ENCODE peak calls at places on chromosomes 4 and X, in five cellular contexts. Y is gastrocnemius medialis, R is uterus, W is right lobe of liver, N is esophagus muscularis mucosa. Z is an unnamed sample. For H3K4me1, the result is how much of the 10 kb centered on the place peaks cover.

GRCh38 chr4:40662962-40663604 is 33.4 kb upstream of the RBM47 start:
- DNase-seq in N (no peak), W (peak), R (no peak), Y (no peak), Z (no peak)

GRCh38 chr4:153205757-153206156 is 1.5 kb downstream of the TRIM2 start:
- DNase-seq in N (no peak), W (no peak), R (no peak), Y (no peak), Z (no peak)

GRCh38 chrX:31497086-31497485 is 425.2 kb upstream of the FTHL17 start:
- DNase-seq in Y (no peak), W (no peak), R (no peak), N (no peak), Z (no peak)

GRCh38 chr4:21765810-21766407 is 182.7 kb downstream of the KCNIP4 start:
- DNase-seq in R (peak), W (no peak), Y (no peak), N (no peak), Z (no peak)

GRCh38 chr4:12949719-12950118 is 534.4 kb downstream of the RAB28 start:
- DNase-seq in W (no peak), N (no peak), Y (no peak), R (no peak), Z (no peak)

GRCh38 chr4:89245459-89245858 is 62.1 kb downstream of the GPRIN3 start:
- DNase-seq in R (no peak), W (no peak), Y (no peak), N (no peak), Z (no peak)

GRCh38 chr4:8238515-8239053 is 31.0 kb upstream of the HTRA3 start:
- DNase-seq in R (no peak), N (no peak), W (no peak), Y (no peak), Z (no peak)

GRCh38 chr4:138677651-138678202 is 337.9 kb upstream of the NOCT start:
- DNase-seq in R (no peak), W (no peak), Y (no peak), N (no peak), Z (no peak)

GRCh38 chrX:110146521-110146920 is 143.6 kb downstream of the TMEM164 start:
- DNase-seq in R (peak), W (no peak), Y (no peak), N (no peak), Z (no peak)

GRCh38 chr4:140641105-140641555 is 72.4 kb upstream of the UCP1 start:
- DNase-seq in N (no peak), R (no peak), W (no peak), Y (no peak), Z (no peak)

GRCh38 chr4:10006236-10006603 is 15.1 kb downstream of the SLC2A9 start:
- DNase-seq in W (no peak), R (peak), Y (peak), N (no peak), Z (no peak)

GRCh38 chrX:43753637-43754036 is 97.5 kb downstream of the MAOA start:
- DNase-seq in R (no peak), W (no peak), N (no peak), Y (no peak), Z (no peak)

GRCh38 chr4:52248836-52249235 is 197.7 kb downstream of the SPATA18 start:
- DNase-seq in Y (no peak), N (no peak), W (no peak), R (no peak), Z (no peak)

GRCh38 chrX:23387826-23388225 is 53.2 kb downstream of the PTCHD1 start:
- DNase-seq in N (no peak), R (no peak), Y (no peak), W (no peak), Z (no peak)

GRCh38 chr4:33091961-33092360 is 2371.8 kb downstream of the PCDH7 start:
- DNase-seq in Y (no peak), N (no peak), W (no peak), R (no peak), Z (no peak)

GRCh38 chr4:108244576-108244975 is 75.8 kb upstream of the LEF1 start:
- DNase-seq in Y (no peak), W (no peak), N (no peak), R (no peak), Z (no peak)

GRCh38 chr4:137390707-137391106 is 141.6 kb downstream of the PCDH18 start:
- DNase-seq in W (no peak), R (no peak), N (no peak), Y (no peak), Z (no peak)

GRCh38 chrX:148070504-148070877 is 89.4 kb downstream of the FMR1NB start:
- DNase-seq in N (no peak), R (no peak), Y (no peak), W (no peak), Z (no peak)

GRCh38 chrX:130975947-130976346 is 72.9 kb upstream of the ENOX2 start:
- DNase-seq in Y (no peak), N (no peak), W (no peak), R (no peak), Z (no peak)

GRCh38 chrX:46686003-46686645 is 72.8 kb downstream of the SLC9A7 start:
- DNase-seq in R (peak), Y (no peak), N (no peak), W (no peak), Z (no peak)

GRCh38 chr4:158411180-158411721 is 110.4 kb upstream of the RXFP1 start:
- DNase-seq in Y (no peak), R (no peak), N (no peak), W (no peak), Z (no peak)

GRCh38 chrX:107676559-107677378 is 48.5 kb downstream of the PRPS1 start:
- DNase-seq in R (peak), Y (peak), N (peak), W (peak), Z (peak)

GRCh38 chr4:24800273-24800880 is 5.0 kb downstream of the SOD3 start:
- DNase-seq in W (no peak), R (no peak), Y (no peak), N (peak), Z (no peak)

GRCh38 chrX:114997779-114998178 is 19.6 kb downstream of the IL13RA2 start:
- DNase-seq in R (no peak), W (no peak), Y (no peak), N (no peak), Z (no peak)

GRCh38 chr4:52376107-52376704 is 282.9 kb downstream of the USP46 start:
- DNase-seq in R (peak), W (no peak), N (no peak), Y (no peak), Z (no peak)

GRCh38 chr4:140187316-140187695 is 33.3 kb upstream of the MAML3 start:
- DNase-seq in N (no peak), W (no peak), Y (no peak), R (no peak), Z (no peak)

GRCh38 chr4:47533689-47534347 is 48.7 kb downstream of the ATP10D start:
- DNase-seq in Y (no peak), R (no peak), N (no peak), W (no peak), Z (no peak)

GRCh38 chr4:3007724-3008123 is 44.4 kb downstream of the GRK4 start:
- DNase-seq in Y (no peak), R (no peak), N (no peak), W (no peak), Z (no peak)

GRCh38 chr4:13921805-13922204 is 294.3 kb upstream of the BOD1L1 start:
- DNase-seq in N (no peak), R (no peak), Y (no peak), W (no peak), Z (no peak)

GRCh38 chrX:114712466-114712865 is 128.6 kb downstream of the HTR2C start:
- DNase-seq in W (no peak), N (no peak), Y (no peak), R (no peak), Z (no peak)

GRCh38 chrX:153643431-153644351 is 3.3 kb upstream of the DUSP9 start:
- DNase-seq in Y (no peak), R (peak), W (peak), N (no peak), Z (no peak)

GRCh38 chrX:24069877-24070276 is 15.1 kb downstream of the EIF2S3 start:
- DNase-seq in Y (no peak), N (no peak), W (no peak), R (no peak), Z (no peak)

GRCh38 chr4:7813674-7814073 is 126.0 kb downstream of the AFAP1 start:
- DNase-seq in N (no peak), W (no peak), Y (peak), R (no peak), Z (no peak)

GRCh38 chr4:185874516-185875230 is 62.7 kb upstream of the SORBS2 start:
- DNase-seq in R (no peak), Y (no peak), N (no peak), W (no peak), Z (no peak)

GRCh38 chr4:183407128-183407585 is 37.3 kb upstream of the CDKN2AIP start:
- DNase-seq in Y (peak), R (peak), N (peak), W (peak), Z (peak)

GRCh38 chr4:183408791-183409190 is 35.6 kb upstream of the CDKN2AIP start:
- DNase-seq in N (no peak), W (no peak), Y (no peak), R (no peak), Z (no peak)

GRCh38 chr4:183409463-183409862 is 35.0 kb upstream of the CDKN2AIP start:
- DNase-seq in W (no peak), N (no peak), Y (no peak), R (no peak), Z (no peak)

GRCh38 chr4:183409956-183410355 is 34.5 kb upstream of the CDKN2AIP start:
- DNase-seq in W (no peak), Y (no peak), R (no peak), N (no peak), Z (no peak)

DNA sequence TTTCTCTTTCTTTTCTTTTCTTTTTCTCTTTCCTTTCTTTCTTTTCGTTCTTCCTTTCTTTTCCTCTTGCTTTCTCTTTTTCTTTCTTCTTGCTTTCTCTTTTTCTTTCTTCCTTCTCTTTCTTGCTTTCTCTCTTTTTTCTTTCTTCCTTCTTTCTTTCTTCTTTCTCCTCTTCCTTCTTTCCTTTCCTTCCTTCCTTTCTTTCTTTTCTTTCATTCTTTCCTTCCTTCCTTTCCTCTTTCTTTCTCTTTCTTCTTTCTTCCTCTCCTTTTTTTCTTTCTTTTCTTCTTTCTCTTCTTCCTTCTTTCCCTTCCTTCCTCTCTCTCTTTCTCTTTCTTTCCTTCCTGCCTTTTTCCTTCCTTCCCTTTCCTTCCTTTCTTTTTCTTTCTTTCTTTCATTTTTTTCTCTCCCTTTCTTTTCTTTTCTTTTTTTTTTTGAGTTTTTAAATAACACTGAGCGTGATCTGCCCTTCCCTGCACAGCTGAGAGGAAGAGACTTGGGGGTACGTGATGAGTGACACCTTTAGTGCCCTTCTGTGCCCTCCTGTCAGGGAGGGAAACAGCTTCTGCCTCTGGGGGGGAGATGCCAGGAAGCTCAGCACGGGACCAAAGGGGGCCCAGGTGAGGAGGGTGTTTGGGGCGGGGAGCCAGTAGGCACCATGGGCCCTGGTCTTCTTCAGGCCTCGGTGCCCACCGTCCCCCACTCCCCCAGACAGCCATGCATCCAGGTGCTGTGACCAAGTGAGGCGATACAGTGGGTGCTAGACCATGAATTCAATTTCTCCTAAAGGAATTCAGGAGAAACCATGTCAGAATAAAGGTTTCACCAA is 36.6 kb upstream of the CDKN2AIP start:
- DNase-seq in W (no peak), Y (no peak), N (no peak), R (no peak), Z (no peak)
- H3K4me3 ChIP-seq in W (peak), Y (peak), N (peak), R (peak), Z (peak)

GRCh38 chrX:149940015-149940716 is 1.9 kb upstream of the EOLA2 start:
- DNase-seq in Y (peak), W (peak), N (peak), R (peak), Z (peak)
- TF ChIP-seq POLR2A in Y (peak), W (peak), N (no peak), R (peak), Z (no peak)

GRCh38 chr4:144656857-144657256 is 10.9 kb downstream of the HHIP start:
- DNase-seq in W (no peak), Y (no peak), R (no peak), N (no peak), Z (no peak)

GRCh38 chr4:144658015-144658567 is 12.1 kb downstream of the HHIP start:
- DNase-seq in Y (no peak), R (no peak), N (no peak), W (no peak), Z (no peak)

GRCh38 chr4:144655491-144655890 is 9.5 kb downstream of the HHIP start:
- DNase-seq in R (no peak), W (no peak), Y (no peak), N (no peak), Z (no peak)

GRCh38 chr4:144659493-144659892 is 13.5 kb downstream of the HHIP start:
- DNase-seq in N (no peak), Y (no peak), W (no peak), R (no peak), Z (no peak)

GRCh38 chr4:144658908-144659307 is 13.0 kb downstream of the HHIP start:
- DNase-seq in Y (no peak), W (no peak), N (no peak), R (no peak), Z (no peak)
- H3K4me1 ChIP-seq in Y (under half), W (under half), N (under half), R (under half), Z (under half)

DNA sequence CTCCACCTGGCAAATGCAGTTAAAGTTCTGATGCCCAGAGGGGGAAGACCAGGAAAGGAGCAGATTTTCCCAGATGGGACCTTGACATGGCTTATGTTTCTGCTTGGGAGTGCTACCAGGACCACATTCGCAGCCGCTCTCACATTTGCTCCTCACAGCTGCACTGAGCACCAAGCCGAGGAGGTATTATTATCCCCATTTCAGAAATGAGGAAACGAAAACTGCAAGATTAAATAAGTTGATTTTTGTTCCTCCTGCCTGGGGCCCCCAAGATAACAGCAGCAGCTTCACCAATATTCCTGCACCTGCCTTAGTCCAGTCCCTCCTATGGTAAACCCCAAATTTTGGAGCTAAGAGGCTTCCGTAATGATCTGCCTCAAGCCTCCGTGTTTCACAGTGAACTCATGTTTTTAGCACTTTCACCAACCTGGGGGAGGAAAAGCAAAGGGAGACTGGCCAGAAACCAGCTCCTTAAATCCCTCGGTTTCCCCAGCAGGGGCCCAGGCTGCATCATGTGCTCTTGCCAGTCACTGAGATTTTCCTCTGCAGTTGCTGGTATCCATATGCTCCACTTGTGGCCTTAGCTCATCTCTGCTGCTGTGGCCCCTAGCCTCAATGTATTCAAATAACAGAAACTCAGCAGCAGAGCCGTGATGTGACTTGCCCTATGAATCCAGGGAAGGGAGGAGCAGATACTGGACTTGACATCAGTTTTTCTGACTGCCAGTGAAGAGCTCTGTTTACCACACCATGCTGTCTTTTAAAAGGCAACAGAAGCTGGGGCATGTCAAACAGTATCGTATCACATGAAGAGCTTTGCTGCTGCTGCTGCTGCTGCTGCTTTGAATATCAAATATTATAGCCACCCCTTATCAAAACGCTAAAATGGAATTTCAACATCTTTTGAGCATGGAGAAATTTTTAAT is 95.5 kb upstream of the KLHL13 start:
- DNase-seq in N (no peak), R (no peak), W (no peak), Y (no peak), Z (no peak)
- H3K4me3 ChIP-seq in N (no peak), R (no peak), W (no peak), Y (no peak), Z (no peak)

Z was measured in esophagus squamous epithelium.